ENCODE peak calls at places on chromosomes 16 and 17, in four cellular contexts. S, X, R and N are unnamed samples.
A peak's percentile ranks its signal among the peaks of the same experiment; 100 is the strongest.

GRCh38 chr17:60165976-60166375 is 16.2 kb downstream of the CA4 start:
- DNase-seq in S (no peak), R (no peak), X (no peak), N (no peak)

GRCh38 chr17:57986841-57987581 is 1.0 kb downstream of the VEZF1 start:
- DNase-seq in R (no peak), S (peak; percentile 47), X (peak; percentile 78), N (peak; percentile 51)

GRCh38 chr16:47051031-47051430 is 77.6 kb upstream of the DNAJA2 start:
- DNase-seq in X (no peak), R (no peak), S (no peak), N (no peak)

GRCh38 chr17:74779948-74780400 is 3.8 kb upstream of the NAT9 start:
- DNase-seq in S (no peak), R (peak; percentile 63), X (no peak), N (no peak)

GRCh38 chr16:3949287-3949686 is 68.8 kb upstream of the CREBBP start:
- DNase-seq in X (no peak), R (no peak), S (peak; percentile 50), N (no peak)

GRCh38 chr17:41932821-41933389 is 2.5 kb downstream of the ODAD4 start:
- DNase-seq in R (no peak), X (no peak), S (no peak), N (no peak)

GRCh38 chr17:62823111-62823895 is 15.2 kb upstream of the MARCHF10 start:
- DNase-seq in R (no peak), X (no peak), S (no peak), N (no peak)

GRCh38 chr17:75909812-75910274 is 5.2 kb upstream of the MRPL38 start:
- DNase-seq in S (no peak), R (no peak), X (no peak), N (peak; percentile 38)

GRCh38 chr17:77558846-77559626 is 399.5 kb upstream of the TNRC6C start:
- DNase-seq in R (no peak), S (no peak), X (no peak), N (no peak)

GRCh38 chr16:85673529-85674417 is 15.0 kb downstream of the GINS2 start:
- DNase-seq in X (no peak), R (no peak), S (peak; percentile 72), N (peak; percentile 85)

GRCh38 chr17:47192549-47192948 is 3.5 kb upstream of the CDC27 start:
- DNase-seq in R (peak; percentile 83), X (no peak), S (no peak), N (no peak)

GRCh38 chr16:53433930-53434435 is 288 bp upstream of the RBL2 start:
- DNase-seq in R (no peak), X (no peak), S (no peak), N (no peak)

GRCh38 chr17:16931318-16932060 is 40.4 kb downstream of the TNFRSF13B start:
- DNase-seq in X (no peak), S (no peak), R (no peak), N (no peak)

GRCh38 chr16:55384848-55385247 is 60.8 kb downstream of the IRX6 start:
- DNase-seq in X (no peak), S (no peak), R (no peak), N (no peak)

GRCh38 chr17:31877911-31878702 is 19.1 kb upstream of the COPRS start:
- DNase-seq in R (no peak), X (no peak), S (no peak), N (no peak)

GRCh38 chr17:17126131-17127110 is 79.7 kb downstream of the PLD6 start:
- DNase-seq in X (no peak), S (no peak), R (no peak), N (no peak)

DNA sequence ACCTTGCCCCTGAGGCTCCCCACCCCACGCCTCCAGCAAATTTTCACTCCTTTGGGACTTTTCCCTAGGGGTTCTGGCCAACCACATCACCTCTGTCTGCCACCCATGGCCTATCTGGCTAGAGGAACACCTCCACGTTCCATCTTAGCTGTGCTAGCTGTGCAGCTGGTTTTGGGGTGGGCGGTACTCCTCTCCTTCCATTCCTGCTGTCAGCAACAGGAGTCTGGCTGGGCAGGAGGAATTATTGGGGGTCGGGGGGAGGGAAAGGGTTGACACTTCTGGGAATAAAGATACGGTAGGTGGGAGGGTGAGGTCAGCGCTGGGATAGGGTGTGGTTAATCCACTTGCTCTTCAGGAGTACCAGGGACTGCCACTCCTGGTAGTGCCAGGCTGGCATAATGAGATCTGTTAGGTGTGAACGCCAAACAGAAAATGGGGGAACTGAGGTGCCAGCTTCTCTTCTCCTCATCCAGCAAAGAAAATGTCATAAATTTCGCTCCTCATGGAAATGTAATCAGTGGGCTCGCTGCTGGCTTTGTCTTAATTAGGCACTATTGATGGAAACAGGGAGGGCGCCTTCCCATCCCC is 1.2 kb upstream of the DNAH2 start:
- DNase-seq in X (no peak), R (no peak), S (no peak), N (no peak)
- H3K4me1 ChIP-seq in X (peaks cover 38% of the 10 kb centered on the region), R (no peaks in the 10 kb centered on the region), S (peaks cover 4% of the 10 kb centered on the region), N (peaks cover 7% of the 10 kb centered on the region)

DNA sequence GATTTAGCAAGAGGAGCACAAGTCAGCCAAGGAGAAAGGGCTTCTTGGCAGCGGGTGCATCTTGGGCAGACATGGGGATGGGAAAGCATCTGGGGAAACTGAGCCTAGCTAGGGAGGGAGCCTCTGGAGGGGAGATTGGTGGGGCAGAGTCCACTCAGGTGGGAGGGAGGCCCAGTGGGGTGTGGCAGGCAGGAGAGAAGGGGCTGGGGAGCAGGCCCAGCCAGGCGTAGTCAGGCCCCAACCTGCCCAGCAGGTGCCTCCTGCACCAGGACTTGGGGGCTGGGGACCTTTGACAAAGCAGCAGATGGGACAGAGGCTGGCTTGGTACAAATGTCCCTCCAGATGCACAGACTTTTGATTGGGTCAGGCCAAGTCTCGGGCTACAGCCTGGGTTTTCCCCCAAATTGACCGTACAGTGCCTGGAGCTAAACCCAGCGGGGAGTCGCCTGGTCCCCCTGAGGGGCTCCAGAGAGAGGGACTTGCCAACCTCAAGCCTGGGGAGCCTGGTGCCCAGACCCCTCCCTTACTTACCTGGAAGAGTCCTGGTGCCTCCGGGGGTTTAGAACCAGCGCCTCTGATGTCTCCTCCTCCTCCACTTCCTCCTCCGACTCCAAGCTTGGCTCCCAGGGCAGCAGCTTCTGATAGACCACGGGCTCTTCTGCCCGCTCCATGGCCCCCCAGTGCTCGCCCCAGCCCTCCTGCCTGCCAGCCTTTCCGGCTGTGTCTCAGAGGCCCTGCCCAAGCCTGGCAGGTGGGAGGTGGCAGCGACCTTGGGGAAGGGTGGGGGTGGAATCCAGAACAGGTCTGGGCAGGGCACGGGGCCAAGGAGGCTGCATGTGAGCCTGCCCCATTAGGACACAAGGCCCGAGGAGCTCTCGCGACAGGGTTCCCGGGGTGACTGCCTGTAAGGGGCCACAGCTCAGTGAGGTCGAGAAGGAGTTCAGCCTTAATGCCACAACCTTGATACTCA is at the start of gene GGT6:
- DNase-seq in S (no peak), X (no peak), R (no peak), N (peak; percentile 93)
- H3K4me3 ChIP-seq in S (no peak within 1 kb of the TSS), X (no peak within 1 kb of the TSS), R (no peak within 1 kb of the TSS), N (peak within 1 kb of the TSS; percentile 51)

GRCh38 chr16:11681977-11682654 is 13.9 kb downstream of the SNN start:
- DNase-seq in X (no peak), R (no peak), S (no peak), N (no peak)
- H3K4me1 ChIP-seq in X (no peaks in the 10 kb centered on the region), R (peaks cover 83% of the 10 kb centered on the region), S (peaks cover 38% of the 10 kb centered on the region), N (no peaks in the 10 kb centered on the region)

DNA sequence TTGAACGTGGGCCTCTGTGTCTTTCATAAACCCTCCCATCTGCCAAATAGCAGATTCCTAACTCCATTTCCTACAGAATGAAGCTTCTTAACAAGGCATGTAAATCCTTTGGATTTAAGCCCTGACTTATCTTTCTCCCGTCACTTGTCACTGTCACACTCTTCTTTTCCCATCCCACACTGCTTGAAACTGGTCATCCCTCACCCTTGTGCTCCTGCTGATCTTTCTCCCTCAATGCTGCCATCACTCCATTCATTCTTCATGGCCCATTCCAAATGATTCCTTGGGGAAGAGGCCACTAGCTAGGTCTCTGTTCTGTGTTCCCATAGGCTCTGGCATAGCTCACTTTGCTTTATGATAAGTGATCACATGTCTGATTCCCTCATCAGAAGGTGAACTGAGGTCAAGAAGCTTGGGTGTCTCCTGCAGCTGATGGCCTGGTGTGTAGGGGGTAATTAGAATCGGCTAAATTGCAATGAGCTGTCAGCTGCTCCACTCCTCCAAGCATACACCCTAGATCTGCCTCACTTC is 61.7 kb downstream of the PECAM1 start:
- DNase-seq in S (no peak), R (no peak), X (no peak), N (no peak)
- H3K4me3 ChIP-seq in S (no peak overlapping the region), R (no peak overlapping the region), X (no peak overlapping the region), N (no peak overlapping the region)